ENCODE peak calls at places on chromosomes 16 and 17, in nine cellular contexts. One of them, this sample, is unnamed.

GRCh38 chr16:19288872-19289799 is 3.6 kb downstream of the CLEC19A start:
- DNase-seq in stimulated activated CD4-positive, alpha-beta T cell treated with anti-CD3 and anti-CD28 coated beads, TNF-alpha, amount 100 ng/mL, for 4 hours: no peak
- DNase-seq in HTR-8/SVneo: no peak
- DNase-seq in stimulated activated naive B cell treated with anti-CD40 and anti-IgM and Interleukin-4, amounts not matched to agents 10 μg/mL and 1 μg/mL and 100 μg/mL, for 72 hours: no peak
- DNase-seq in EH: no peak
- DNase-seq in uterus: no peak
- DNase-seq in astrocyte of the hippocampus: no peak
- DNase-seq in substantia nigra: no peak
- DNase-seq in NT2/D1: no peak
- DNase-seq in this sample: no peak

GRCh38 chr16:66334856-66335255 is 31.6 kb upstream of the CDH5 start:
- DNase-seq in uterus: no peak
- DNase-seq in stimulated activated CD4-positive, alpha-beta T cell treated with anti-CD3 and anti-CD28 coated beads, TNF-alpha, amount 100 ng/mL, for 4 hours: no peak
- DNase-seq in astrocyte of the hippocampus: no peak
- DNase-seq in substantia nigra: no peak
- DNase-seq in EH: no peak
- DNase-seq in stimulated activated naive B cell treated with anti-CD40 and anti-IgM and Interleukin-4, amounts not matched to agents 10 μg/mL and 1 μg/mL and 100 μg/mL, for 72 hours: no peak
- DNase-seq in NT2/D1: no peak
- DNase-seq in HTR-8/SVneo: no peak
- DNase-seq in this sample: no peak

GRCh38 chr17:46013502-46014165 is 14.6 kb downstream of the STH start:
- DNase-seq in substantia nigra: peak
- DNase-seq in uterus: no peak
- DNase-seq in EH: peak
- DNase-seq in stimulated activated naive B cell treated with anti-CD40 and anti-IgM and Interleukin-4, amounts not matched to agents 10 μg/mL and 1 μg/mL and 100 μg/mL, for 72 hours: no peak
- DNase-seq in NT2/D1: no peak
- DNase-seq in astrocyte of the hippocampus: peak
- DNase-seq in HTR-8/SVneo: no peak
- DNase-seq in stimulated activated CD4-positive, alpha-beta T cell treated with anti-CD3 and anti-CD28 coated beads, TNF-alpha, amount 100 ng/mL, for 4 hours: no peak
- DNase-seq in this sample: no peak

GRCh38 chr17:64507418-64507766 is 615 bp downstream of the CEP95 start:
- DNase-seq in uterus: no peak
- DNase-seq in NT2/D1: no peak
- DNase-seq in stimulated activated CD4-positive, alpha-beta T cell treated with anti-CD3 and anti-CD28 coated beads, TNF-alpha, amount 100 ng/mL, for 4 hours: no peak
- DNase-seq in stimulated activated naive B cell treated with anti-CD40 and anti-IgM and Interleukin-4, amounts not matched to agents 10 μg/mL and 1 μg/mL and 100 μg/mL, for 72 hours: peak
- DNase-seq in astrocyte of the hippocampus: peak
- DNase-seq in HTR-8/SVneo: peak
- DNase-seq in substantia nigra: no peak
- DNase-seq in EH: peak
- DNase-seq in this sample: no peak

GRCh38 chr17:58447039-58447975 is 30.0 kb upstream of the RNF43 start:
- DNase-seq in HTR-8/SVneo: peak
- DNase-seq in NT2/D1: peak
- DNase-seq in uterus: no peak
- DNase-seq in stimulated activated naive B cell treated with anti-CD40 and anti-IgM and Interleukin-4, amounts not matched to agents 10 μg/mL and 1 μg/mL and 100 μg/mL, for 72 hours: peak
- DNase-seq in stimulated activated CD4-positive, alpha-beta T cell treated with anti-CD3 and anti-CD28 coated beads, TNF-alpha, amount 100 ng/mL, for 4 hours: peak
- DNase-seq in substantia nigra: peak
- DNase-seq in EH: peak
- DNase-seq in astrocyte of the hippocampus: peak
- DNase-seq in this sample: no peak

GRCh38 chr17:36931697-36932382 is 5.4 kb upstream of the LHX1 start:
- DNase-seq in NT2/D1: no peak
- DNase-seq in stimulated activated naive B cell treated with anti-CD40 and anti-IgM and Interleukin-4, amounts not matched to agents 10 μg/mL and 1 μg/mL and 100 μg/mL, for 72 hours: no peak
- DNase-seq in astrocyte of the hippocampus: peak
- DNase-seq in HTR-8/SVneo: no peak
- DNase-seq in EH: peak
- DNase-seq in stimulated activated CD4-positive, alpha-beta T cell treated with anti-CD3 and anti-CD28 coated beads, TNF-alpha, amount 100 ng/mL, for 4 hours: no peak
- DNase-seq in uterus: no peak
- DNase-seq in substantia nigra: no peak
- DNase-seq in this sample: no peak

GRCh38 chr16:29182501-29182900 is 197.6 kb downstream of the LAT start:
- DNase-seq in EH: no peak
- DNase-seq in HTR-8/SVneo: no peak
- DNase-seq in uterus: peak
- DNase-seq in NT2/D1: no peak
- DNase-seq in stimulated activated naive B cell treated with anti-CD40 and anti-IgM and Interleukin-4, amounts not matched to agents 10 μg/mL and 1 μg/mL and 100 μg/mL, for 72 hours: no peak
- DNase-seq in stimulated activated CD4-positive, alpha-beta T cell treated with anti-CD3 and anti-CD28 coated beads, TNF-alpha, amount 100 ng/mL, for 4 hours: no peak
- DNase-seq in astrocyte of the hippocampus: no peak
- DNase-seq in substantia nigra: no peak
- DNase-seq in this sample: no peak

GRCh38 chr17:21510686-21511367 is 134.7 kb downstream of the KCNJ12 start:
- DNase-seq in HTR-8/SVneo: no peak
- DNase-seq in NT2/D1: no peak
- DNase-seq in substantia nigra: no peak
- DNase-seq in uterus: no peak
- DNase-seq in stimulated activated naive B cell treated with anti-CD40 and anti-IgM and Interleukin-4, amounts not matched to agents 10 μg/mL and 1 μg/mL and 100 μg/mL, for 72 hours: no peak
- DNase-seq in stimulated activated CD4-positive, alpha-beta T cell treated with anti-CD3 and anti-CD28 coated beads, TNF-alpha, amount 100 ng/mL, for 4 hours: no peak
- DNase-seq in astrocyte of the hippocampus: peak
- DNase-seq in EH: no peak
- DNase-seq in this sample: no peak

GRCh38 chr17:62064029-62064790 is 868 bp downstream of the MED13 start:
- DNase-seq in HTR-8/SVneo: peak
- DNase-seq in stimulated activated naive B cell treated with anti-CD40 and anti-IgM and Interleukin-4, amounts not matched to agents 10 μg/mL and 1 μg/mL and 100 μg/mL, for 72 hours: no peak
- DNase-seq in substantia nigra: no peak
- DNase-seq in uterus: no peak
- DNase-seq in stimulated activated CD4-positive, alpha-beta T cell treated with anti-CD3 and anti-CD28 coated beads, TNF-alpha, amount 100 ng/mL, for 4 hours: no peak
- DNase-seq in NT2/D1: no peak
- DNase-seq in astrocyte of the hippocampus: peak
- DNase-seq in EH: peak
- DNase-seq in this sample: no peak

This sample was measured in vagina.